ENCODE peak calls at places on chromosomes 11 and 22, in nine cellular contexts. L is neural crest cell, U is Calu3, K is AG04450, B is foreskin fibroblast, Q is lower lobe of right lung, N is pancreas, Z is chondrocyte, F is HCT116. H is an unnamed sample.
A peak's percentile ranks its signal among the peaks of the same experiment; 100 is the strongest.

GRCh38 chr11:64357904-64358535 is 942 bp upstream of the RPS6KA4 start:
- DNase-seq in B (peak; percentile 43), K (no peak), L (no peak), U (peak; percentile 83), Z (no peak), Q (no peak), F (no peak), N (no peak), H (no peak)

GRCh38 chr11:134261626-134262488 is 8.5 kb downstream of the ACAD8 start:
- DNase-seq in N (no peak), Z (no peak), L (no peak), U (peak; percentile 57), F (peak; percentile 6), K (no peak), Q (no peak), B (peak; percentile 56), H (peak; percentile 35)

GRCh38 chr11:105132716-105133511 is 6.7 kb downstream of the CARD18 start:
- DNase-seq in B (peak; percentile 62), Q (no peak), Z (no peak), L (no peak), K (peak; percentile 32), F (no peak), N (no peak), U (no peak), H (no peak)

GRCh38 chr11:27921472-27921871 is 186.5 kb downstream of the KIF18A start:
- DNase-seq in B (peak; percentile 43), N (no peak), Z (no peak), K (no peak), L (no peak), Q (no peak), F (no peak), U (no peak), H (no peak)

GRCh38 chr11:77883775-77884174 is 62.8 kb downstream of the AAMDC start:
- DNase-seq in U (no peak), Z (no peak), B (no peak), F (no peak), N (no peak), K (peak; percentile 18), L (no peak), Q (no peak), H (no peak)

GRCh38 chr22:48433647-48434046 is 1394.0 kb downstream of the BRD1 start:
- DNase-seq in N (no peak), Q (no peak), U (no peak), Z (no peak), L (no peak), B (no peak), K (no peak), F (no peak), H (no peak)

GRCh38 chr22:31604137-31604705 is 57.8 kb downstream of the PISD start:
- DNase-seq in B (no peak), N (no peak), K (no peak), L (no peak), Z (no peak), F (no peak), U (no peak), Q (peak; percentile 7), H (no peak)

GRCh38 chr22:17664414-17665045 is 26.0 kb downstream of the BCL2L13 start:
- DNase-seq in Q (no peak), Z (no peak), U (no peak), F (no peak), B (no peak), L (no peak), N (no peak), K (no peak), H (no peak)

GRCh38 chr11:441418-442274 is at the start of gene ANO9:
- DNase-seq in L (no peak), U (peak; percentile 79), B (no peak), Z (peak; percentile 88), Q (peak; percentile 80), N (peak; percentile 75), F (no peak), K (no peak), H (peak; percentile 59)

GRCh38 chr22:24137595-24137994 is 43.7 kb upstream of the SUSD2 start:
- DNase-seq in B (peak; percentile 91), N (no peak), U (no peak), L (no peak), Q (no peak), F (no peak), K (peak; percentile 66), Z (no peak), H (no peak)

GRCh38 chr11:70736937-70737640 is 338.8 kb downstream of the CTTN start:
- DNase-seq in F (no peak), L (no peak), Z (peak; percentile 76), Q (no peak), B (no peak), N (no peak), K (no peak), U (no peak), H (no peak)

GRCh38 chr22:25729595-25729994 is 12.4 kb upstream of the MYO18B start:
- DNase-seq in F (no peak), Z (no peak), U (no peak), L (no peak), Q (no peak), K (no peak), N (no peak), B (no peak), H (no peak)

GRCh38 chr11:80603472-80603871 is 1162.6 kb upstream of the TENM4 start:
- DNase-seq in F (no peak), N (no peak), K (no peak), L (no peak), B (no peak), U (no peak), Q (no peak), Z (no peak), H (no peak)

GRCh38 chr11:77140231-77140959 is 12.3 kb downstream of the MYO7A start:
- DNase-seq in K (no peak), N (peak; percentile 72), F (no peak), Q (peak; percentile 37), U (no peak), L (no peak), B (peak; percentile 63), Z (peak; percentile 47), H (peak; percentile 39)

GRCh38 chr11:12789054-12789453 is 114.8 kb downstream of the TEAD1 start:
- DNase-seq in Z (no peak), F (no peak), L (no peak), B (no peak), K (no peak), U (no peak), Q (no peak), N (no peak), H (no peak)

GRCh38 chr11:96187779-96188624 is 155.0 kb downstream of the MAML2 start:
- DNase-seq in K (no peak), U (no peak), Q (no peak), L (no peak), N (no peak), B (peak; percentile 94), Z (no peak), F (no peak), H (no peak)

GRCh38 chr22:39208013-39208680 is 36.6 kb downstream of the PDGFB start:
- DNase-seq in K (no peak), L (no peak), B (no peak), N (peak; percentile 27), Q (peak; percentile 24), Z (peak; percentile 86), F (no peak), U (no peak), H (no peak)

GRCh38 chr11:10669258-10670033 is 24.1 kb downstream of the IRAG1 start:
- DNase-seq in Q (no peak), B (peak; percentile 74), Z (no peak), K (no peak), U (no peak), L (no peak), F (no peak), N (no peak), H (peak; percentile 23)

GRCh38 chr11:91773090-91773489 is 451.5 kb upstream of the FAT3 start:
- DNase-seq in L (no peak), N (no peak), U (peak; percentile 11), Z (no peak), F (no peak), B (no peak), Q (no peak), K (no peak), H (no peak)

GRCh38 chr22:38032681-38033521 is 24.3 kb upstream of the PICK1 start:
- DNase-seq in K (peak; percentile 61), L (no peak), B (peak; percentile 93), F (no peak), N (no peak), Z (no peak), U (no peak), Q (no peak), H (no peak)

GRCh38 chr11:9726313-9727022 is 62.6 kb downstream of the SWAP70 start:
- DNase-seq in Z (no peak), L (no peak), F (peak; percentile 23), K (peak; percentile 37), U (peak; percentile 12), N (no peak), B (peak; percentile 74), Q (no peak), H (no peak)

GRCh38 chr22:19554834-19555404 is 30.7 kb upstream of the CLDN5 start:
- DNase-seq in K (no peak), L (no peak), B (peak; percentile 56), N (no peak), U (peak; percentile 47), Q (no peak), F (peak; percentile 28), Z (no peak), H (peak; percentile 17)
- TF ChIP-seq CTCF in K (peak; percentile 36), L (peak; percentile 43), B (peak; percentile 22), N (no peak), U (no peak), Q (peak; percentile 22), F (peak; percentile 41), Z (peak; percentile 63), H (no peak)

GRCh38 chr11:2074266-2074825 is 64.8 kb downstream of the IGF2 start:
- DNase-seq in F (no peak), N (no peak), Z (no peak), U (no peak), Q (no peak), K (no peak), B (no peak), L (no peak), H (no peak)
- TF ChIP-seq CTCF in F (peak; percentile 67), N (no peak), Z (peak; percentile 51), U (peak; percentile 20), Q (no peak), K (no peak), B (no peak), L (peak; percentile 36), H (no peak)

GRCh38 chr11:62545437-62546243 is 966 bp downstream of the AHNAK start:
- DNase-seq in F (peak; percentile 75), K (peak; percentile 80), N (peak; percentile 80), U (peak; percentile 96), B (peak; percentile 97), Q (peak; percentile 91), Z (peak; percentile 94), L (no peak), H (peak; percentile 80)
- TF ChIP-seq CTCF in F (no peak), K (peak; percentile 3), N (no peak), U (no peak), B (no peak), Q (no peak), Z (peak; percentile 48), L (no peak), H (no peak)

DNA sequence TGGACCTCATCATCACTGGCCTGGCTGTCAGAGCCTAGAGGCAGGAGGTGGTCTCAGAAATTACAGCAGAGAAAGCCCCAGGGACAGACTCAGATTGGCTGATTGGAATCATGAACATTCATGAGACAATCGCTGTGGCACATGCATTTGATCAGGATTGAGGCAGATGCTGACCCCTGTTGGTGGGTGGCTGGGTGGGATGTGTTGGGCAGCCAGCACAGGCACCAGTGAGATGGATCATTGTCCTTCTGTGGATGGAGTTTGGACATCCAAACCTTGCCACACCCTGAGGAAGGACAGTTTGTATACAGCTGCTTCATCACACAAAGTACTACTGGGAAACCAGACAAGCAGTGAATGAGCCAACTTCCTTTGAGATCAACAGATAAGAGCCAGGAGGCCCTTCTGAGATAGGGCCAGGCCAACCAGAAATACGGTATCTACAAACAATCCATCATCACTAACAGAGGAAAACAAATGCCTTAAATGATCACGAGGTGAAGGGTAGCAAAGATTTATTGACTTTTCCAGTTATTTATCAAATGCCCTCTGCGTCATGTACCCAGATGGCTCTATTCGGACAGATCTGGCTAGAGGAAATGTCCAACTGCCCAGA is 17.3 kb downstream of the COMMD9 start:
- DNase-seq in Z (no peak), N (no peak), F (no peak), L (no peak), K (no peak), B (no peak), Q (no peak), U (no peak), H (no peak)
- TF ChIP-seq CTCF in Z (no peak), N (no peak), F (no peak), L (no peak), K (no peak), B (peak; percentile 8), Q (peak; percentile 18), U (no peak), H (no peak)

H was measured in nephron progenitor cell.